ENCODE peak calls at places on chromosomes 2 and 18, in eight cellular contexts. F, Y, S, A, Q, D, G and C are unnamed samples.

GRCh38 chr2:88492002-88492401 is 39.5 kb upstream of the FOXI3 start:
- DNase-seq in F (no peak), Y (no peak), S (no peak), A (no peak), Q (no peak), D (no peak), G (no peak), C (no peak)

GRCh38 chr2:225100856-225101294 is 58.6 kb upstream of the DOCK10 start:
- DNase-seq in F (no peak), Y (peak; percentile 87), S (peak; percentile 73), A (no peak), Q (no peak), D (no peak), G (peak; percentile 75), C (no peak)

GRCh38 chr2:101864426-101864825 is 127.3 kb upstream of the IL1R2 start:
- DNase-seq in F (no peak), Y (no peak), S (no peak), A (no peak), Q (no peak), D (no peak), G (no peak), C (no peak)

GRCh38 chr2:226740039-226740648 is 59.5 kb downstream of the IRS1 start:
- DNase-seq in F (no peak), Y (no peak), S (no peak), A (no peak), Q (no peak), D (no peak), G (no peak), C (no peak)

GRCh38 chr2:162060522-162060921 is 13.5 kb downstream of the DPP4 start:
- DNase-seq in F (no peak), Y (no peak), S (no peak), A (no peak), Q (no peak), D (no peak), G (no peak), C (no peak)

GRCh38 chr2:86703704-86704370 is 16.3 kb upstream of the RMND5A start:
- DNase-seq in F (peak; percentile 78), Y (peak; percentile 56), S (peak; percentile 89), A (no peak), Q (no peak), D (no peak), G (no peak), C (peak; percentile 6)

GRCh38 chr2:8315766-8316165 is 366.1 kb upstream of the ID2 start:
- DNase-seq in F (no peak), Y (peak; percentile 53), S (peak; percentile 88), A (no peak), Q (no peak), D (no peak), G (no peak), C (no peak)

GRCh38 chr18:1006965-1007364 is 102.3 kb downstream of the ADCYAP1 start:
- DNase-seq in F (no peak), Y (no peak), S (no peak), A (no peak), Q (no peak), D (no peak), G (no peak), C (no peak)

GRCh38 chr18:48922203-48922800 is 28.5 kb downstream of the SMAD7 start:
- DNase-seq in F (peak; percentile 18), Y (no peak), S (no peak), A (no peak), Q (no peak), D (no peak), G (no peak), C (no peak)

GRCh38 chr18:41594582-41594981 is 360.5 kb upstream of the PIK3C3 start:
- DNase-seq in F (no peak), Y (peak; percentile 15), S (no peak), A (no peak), Q (no peak), D (no peak), G (no peak), C (no peak)

GRCh38 chr2:88199912-88200682 is 30.0 kb downstream of the THNSL2 start:
- DNase-seq in F (no peak), Y (no peak), S (peak; percentile 35), A (no peak), Q (no peak), D (no peak), G (no peak), C (peak; percentile 69)

GRCh38 chr18:45739268-45739667 is 15.3 kb downstream of the SLC14A1 start:
- DNase-seq in F (no peak), Y (no peak), S (no peak), A (no peak), Q (no peak), D (no peak), G (no peak), C (no peak)

GRCh38 chr2:75729861-75730260 is 19.1 kb upstream of the GCFC2 start:
- DNase-seq in F (no peak), Y (peak; percentile 19), S (peak; percentile 22), A (no peak), Q (no peak), D (no peak), G (no peak), C (no peak)

GRCh38 chr2:207409525-207409924 is 120.2 kb upstream of the CREB1 start:
- DNase-seq in F (no peak), Y (no peak), S (no peak), A (no peak), Q (no peak), D (no peak), G (no peak), C (no peak)

GRCh38 chr2:108348816-108349570 is 28.8 kb upstream of the SULT1C4 start:
- DNase-seq in F (no peak), Y (no peak), S (no peak), A (no peak), Q (no peak), D (no peak), G (no peak), C (no peak)

GRCh38 chr2:151391436-151391835 is 18.3 kb upstream of the RIF1 start:
- DNase-seq in F (no peak), Y (no peak), S (no peak), A (no peak), Q (no peak), D (no peak), G (no peak), C (no peak)

GRCh38 chr2:107584577-107584976 is 242.1 kb upstream of the RGPD4 start:
- DNase-seq in F (no peak), Y (no peak), S (peak; percentile 47), A (no peak), Q (no peak), D (no peak), G (no peak), C (no peak)

GRCh38 chr2:236607471-236608307 is 38.1 kb downstream of the ACKR3 start:
- DNase-seq in F (no peak), Y (peak; percentile 16), S (no peak), A (peak; percentile 20), Q (no peak), D (no peak), G (peak; percentile 88), C (no peak)

GRCh38 chr2:8242734-8243133 is 439.1 kb upstream of the ID2 start:
- DNase-seq in F (no peak), Y (peak; percentile 56), S (peak; percentile 18), A (no peak), Q (no peak), D (no peak), G (no peak), C (no peak)

GRCh38 chr2:86286518-86286917 is 50.9 kb downstream of the REEP1 start:
- DNase-seq in F (no peak), Y (no peak), S (no peak), A (no peak), Q (no peak), D (no peak), G (no peak), C (no peak)

GRCh38 chr18:51397347-51397962 is 200.0 kb upstream of the MEX3C start:
- DNase-seq in F (no peak), Y (no peak), S (no peak), A (no peak), Q (no peak), D (no peak), G (no peak), C (no peak)

GRCh38 chr2:113918229-113918628 is 28.3 kb downstream of the ACTR3 start:
- DNase-seq in F (no peak), Y (no peak), S (no peak), A (no peak), Q (no peak), D (no peak), G (no peak), C (no peak)

GRCh38 chr2:130345611-130346010 is 2.9 kb downstream of the IMP4 start:
- DNase-seq in F (no peak), Y (no peak), S (no peak), A (peak; percentile 31), Q (no peak), D (no peak), G (no peak), C (no peak)

GRCh38 chr2:44716131-44716530 is 225.4 kb upstream of the SIX3 start:
- DNase-seq in F (no peak), Y (no peak), S (no peak), A (no peak), Q (no peak), D (no peak), G (no peak), C (no peak)

GRCh38 chr18:45335644-45336043 is 279.6 kb upstream of the SLC14A2 start:
- DNase-seq in F (no peak), Y (no peak), S (peak; percentile 78), A (no peak), Q (no peak), D (no peak), G (no peak), C (no peak)

GRCh38 chr2:36441816-36442215 is 86.2 kb downstream of the CRIM1 start:
- DNase-seq in F (no peak), Y (peak; percentile 94), S (peak; percentile 70), A (no peak), Q (no peak), D (no peak), G (no peak), C (no peak)

GRCh38 chr2:3637692-3638455 is 20.1 kb upstream of the ALLC start:
- DNase-seq in F (no peak), Y (no peak), S (no peak), A (no peak), Q (peak; percentile 43), D (no peak), G (no peak), C (no peak)

GRCh38 chr2:47274054-47274779 is 119.1 kb upstream of the STPG4 start:
- DNase-seq in F (no peak), Y (peak; percentile 83), S (no peak), A (no peak), Q (no peak), D (no peak), G (peak; percentile 43), C (no peak)
- TF ChIP-seq CTCF in F (no peak), Y (no peak), S (no peak), A (no peak), Q (no peak), D (no peak), G (peak; percentile 17), C (no peak)

GRCh38 chr2:238106698-238107524 is 6.8 kb downstream of the ESPNL start:
- DNase-seq in F (no peak), Y (peak; percentile 6), S (no peak), A (peak; percentile 75), Q (peak; percentile 51), D (no peak), G (no peak), C (no peak)
- TF ChIP-seq CTCF in F (peak; percentile 44), Y (no peak), S (peak; percentile 19), A (peak; percentile 74), Q (no peak), D (peak; percentile 28), G (peak; percentile 37), C (no peak)

GRCh38 chr2:105990624-105991023 is 203.5 kb downstream of the UXS1 start:
- DNase-seq in F (no peak), Y (peak; percentile 6), S (no peak), A (no peak), Q (no peak), D (no peak), G (no peak), C (no peak)
- TF ChIP-seq CTCF in F (no peak), Y (no peak), S (no peak), A (no peak), Q (no peak), D (no peak), G (no peak), C (no peak)

GRCh38 chr2:230323385-230324106 is 3.4 kb upstream of the SP140L start:
- DNase-seq in F (no peak), Y (no peak), S (no peak), A (no peak), Q (no peak), D (no peak), G (no peak), C (no peak)
- TF ChIP-seq CTCF in F (no peak), Y (no peak), S (peak; percentile 30), A (no peak), Q (no peak), D (no peak), G (peak; percentile 47), C (no peak)